ENCODE peak calls at places on chromosomes 7 and 10, in seven cellular contexts. Q is NT2/D1; H is iris pigment epithelial cell; T is stimulated activated CD4-positive, alpha-beta T cell treated with anti-CD3 and anti-CD28 coated beads, TNF-alpha, amount 100 ng/mL, for 48 hours; O is nucleus accumbens; L is GM03348; K is midbrain. M is an unnamed sample.
A peak's percentile ranks its signal among the peaks of the same experiment; 100 is the strongest.

GRCh38 chr7:49805686-49806085 is 32.2 kb downstream of the VWC2 start:
- DNase-seq in Q (no peak), H (no peak), T (no peak), O (no peak), L (no peak), K (no peak), M (no peak)

GRCh38 chr10:29245476-29245875 is 43.4 kb upstream of the LYZL1 start:
- DNase-seq in Q (no peak), H (no peak), T (no peak), O (peak; percentile 46), L (no peak), K (peak; percentile 79), M (no peak)

GRCh38 chr7:129208667-129209066 is 16.2 kb upstream of the AHCYL2 start:
- DNase-seq in Q (no peak), H (no peak), T (no peak), O (no peak), L (no peak), K (no peak), M (no peak)

GRCh38 chr10:90605506-90605905 is 252.3 kb downstream of the HTR7 start:
- DNase-seq in Q (no peak), H (no peak), T (no peak), O (no peak), L (no peak), K (no peak), M (no peak)

GRCh38 chr7:953547-954327 is 743 bp downstream of the ADAP1 start:
- DNase-seq in Q (no peak), H (peak; percentile 22), T (no peak), O (peak; percentile 46), L (peak; percentile 76), K (peak; percentile 73), M (peak; percentile 86)

GRCh38 chr10:100053686-100054460 is 27.8 kb downstream of the CPN1 start:
- DNase-seq in Q (no peak), H (no peak), T (no peak), O (no peak), L (no peak), K (no peak), M (no peak)

GRCh38 chr7:131300572-131301466 is 26.9 kb upstream of the MKLN1 start:
- DNase-seq in Q (peak; percentile 27), H (no peak), T (no peak), O (no peak), L (no peak), K (no peak), M (no peak)

GRCh38 chr7:5636446-5636835 is 145.0 kb downstream of the RNF216 start:
- DNase-seq in Q (no peak), H (no peak), T (no peak), O (no peak), L (no peak), K (peak; percentile 81), M (no peak)